ENCODE peak calls at places on chromosomes 5 and 9, in six cellular contexts. One of them, this sample, is unnamed.

GRCh38 chr9:94941211-94941875 is 214.8 kb downstream of the AOPEP start:
- DNase-seq in astrocyte of the spinal cord: no peak
- DNase-seq in B cell: no peak
- DNase-seq in esophagus squamous epithelium: no peak
- DNase-seq in PC-9: peak; percentile 96
- DNase-seq in GM20000: no peak
- DNase-seq in this sample: no peak

GRCh38 chr5:109511980-109512744 is 102.4 kb upstream of the PJA2 start:
- DNase-seq in PC-9: no peak
- DNase-seq in B cell: no peak
- DNase-seq in GM20000: no peak
- DNase-seq in astrocyte of the spinal cord: no peak
- DNase-seq in esophagus squamous epithelium: no peak
- DNase-seq in this sample: no peak

GRCh38 chr9:115289757-115290208 is 171.8 kb upstream of the TNC start:
- DNase-seq in PC-9: no peak
- DNase-seq in B cell: no peak
- DNase-seq in astrocyte of the spinal cord: peak; percentile 87
- DNase-seq in esophagus squamous epithelium: no peak
- DNase-seq in GM20000: no peak
- DNase-seq in this sample: no peak

GRCh38 chr9:10366171-10366779 is 246.5 kb downstream of the PTPRD start:
- DNase-seq in GM20000: peak; percentile 19
- DNase-seq in PC-9: no peak
- DNase-seq in esophagus squamous epithelium: no peak
- DNase-seq in astrocyte of the spinal cord: peak; percentile 30
- DNase-seq in B cell: no peak
- DNase-seq in this sample: no peak

GRCh38 chr9:133580971-133581370 is 28.2 kb downstream of the FAM163B start:
- DNase-seq in astrocyte of the spinal cord: no peak
- DNase-seq in B cell: no peak
- DNase-seq in PC-9: no peak
- DNase-seq in esophagus squamous epithelium: no peak
- DNase-seq in GM20000: no peak
- DNase-seq in this sample: no peak

GRCh38 chr9:123059472-123060220 is 26.2 kb downstream of the GPR21 start:
- DNase-seq in esophagus squamous epithelium: no peak
- DNase-seq in GM20000: no peak
- DNase-seq in astrocyte of the spinal cord: no peak
- DNase-seq in B cell: no peak
- DNase-seq in PC-9: no peak
- DNase-seq in this sample: no peak

GRCh38 chr9:135622415-135623020 is 16.8 kb downstream of the GLT6D1 start:
- DNase-seq in esophagus squamous epithelium: no peak
- DNase-seq in GM20000: no peak
- DNase-seq in PC-9: no peak
- DNase-seq in astrocyte of the spinal cord: no peak
- DNase-seq in B cell: no peak
- DNase-seq in this sample: no peak

GRCh38 chr5:180990086-180990888 is 1.6 kb downstream of the BTNL3 start:
- DNase-seq in GM20000: no peak
- DNase-seq in PC-9: no peak
- DNase-seq in astrocyte of the spinal cord: no peak
- DNase-seq in esophagus squamous epithelium: no peak
- DNase-seq in B cell: no peak
- DNase-seq in this sample: no peak

GRCh38 chr9:99565203-99565602 is 256.5 kb upstream of the NR4A3 start:
- DNase-seq in esophagus squamous epithelium: no peak
- DNase-seq in GM20000: no peak
- DNase-seq in B cell: no peak
- DNase-seq in astrocyte of the spinal cord: no peak
- DNase-seq in PC-9: no peak
- DNase-seq in this sample: no peak

GRCh38 chr9:130912932-130913598 is 16.5 kb upstream of the QRFP start:
- DNase-seq in esophagus squamous epithelium: no peak
- DNase-seq in astrocyte of the spinal cord: peak; percentile 61
- DNase-seq in B cell: no peak
- DNase-seq in PC-9: peak; percentile 54
- DNase-seq in GM20000: no peak
- DNase-seq in this sample: no peak

GRCh38 chr5:173196133-173196952 is 38.7 kb downstream of the NKX2-5 start:
- DNase-seq in GM20000: no peak
- DNase-seq in B cell: no peak
- DNase-seq in astrocyte of the spinal cord: no peak
- DNase-seq in PC-9: no peak
- DNase-seq in esophagus squamous epithelium: no peak
- DNase-seq in this sample: no peak

GRCh38 chr9:29730096-29730621 is 2156.9 kb upstream of the C9orf72 start:
- DNase-seq in esophagus squamous epithelium: no peak
- DNase-seq in B cell: no peak
- DNase-seq in GM20000: no peak
- DNase-seq in PC-9: no peak
- DNase-seq in astrocyte of the spinal cord: no peak
- DNase-seq in this sample: no peak

GRCh38 chr5:132012385-132013005 is 1.0 kb upstream of the ACSL6 start:
- DNase-seq in PC-9: no peak
- DNase-seq in esophagus squamous epithelium: no peak
- DNase-seq in B cell: no peak
- DNase-seq in GM20000: peak; percentile 41
- DNase-seq in astrocyte of the spinal cord: peak; percentile 77
- DNase-seq in this sample: peak; percentile 56

GRCh38 chr9:114309096-114309495 is 13.8 kb upstream of the ORM1 start:
- DNase-seq in B cell: no peak
- DNase-seq in astrocyte of the spinal cord: no peak
- DNase-seq in GM20000: no peak
- DNase-seq in PC-9: no peak
- DNase-seq in esophagus squamous epithelium: no peak
- DNase-seq in this sample: no peak

GRCh38 chr5:112625586-112625985 is 112.1 kb upstream of the APC start:
- DNase-seq in B cell: no peak
- DNase-seq in esophagus squamous epithelium: no peak
- DNase-seq in GM20000: no peak
- DNase-seq in PC-9: no peak
- DNase-seq in astrocyte of the spinal cord: no peak
- DNase-seq in this sample: no peak

GRCh38 chr9:121185774-121186403 is 15.8 kb downstream of the RAB14 start:
- DNase-seq in B cell: no peak
- DNase-seq in GM20000: no peak
- DNase-seq in PC-9: no peak
- DNase-seq in esophagus squamous epithelium: no peak
- DNase-seq in astrocyte of the spinal cord: no peak
- DNase-seq in this sample: no peak

GRCh38 chr9:121182976-121183375 is 18.7 kb downstream of the RAB14 start:
- DNase-seq in astrocyte of the spinal cord: no peak
- DNase-seq in B cell: no peak
- DNase-seq in esophagus squamous epithelium: no peak
- DNase-seq in GM20000: no peak
- DNase-seq in PC-9: no peak
- DNase-seq in this sample: no peak

GRCh38 chr9:121183666-121184423 is 17.8 kb downstream of the RAB14 start:
- DNase-seq in GM20000: no peak
- DNase-seq in esophagus squamous epithelium: no peak
- DNase-seq in B cell: no peak
- DNase-seq in astrocyte of the spinal cord: no peak
- DNase-seq in PC-9: no peak
- DNase-seq in this sample: no peak

GRCh38 chr9:121185178-121185745 is 16.4 kb downstream of the RAB14 start:
- DNase-seq in B cell: no peak
- DNase-seq in PC-9: no peak
- DNase-seq in astrocyte of the spinal cord: no peak
- DNase-seq in GM20000: no peak
- DNase-seq in esophagus squamous epithelium: no peak
- DNase-seq in this sample: no peak

DNA sequence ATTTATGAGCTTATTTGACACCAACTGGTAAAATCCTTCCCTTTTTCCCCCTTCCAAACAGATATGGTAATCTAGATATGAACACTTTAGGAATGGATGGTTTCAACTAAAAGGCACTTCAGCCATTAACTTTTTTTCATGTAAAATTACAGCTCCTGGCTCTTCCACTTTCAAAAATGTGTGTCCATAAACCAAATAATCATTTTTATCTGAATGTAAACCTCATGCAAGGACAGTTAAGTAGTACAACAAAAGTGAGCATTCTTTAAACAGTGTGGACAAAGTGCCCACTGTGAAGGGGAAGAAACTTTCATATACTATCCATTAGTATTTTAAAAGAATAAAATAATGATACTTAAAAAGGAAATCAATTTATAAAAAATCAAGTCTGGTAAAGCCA is 17.2 kb downstream of the RAB14 start:
- DNase-seq in esophagus squamous epithelium: no peak
- DNase-seq in astrocyte of the spinal cord: no peak
- DNase-seq in B cell: no peak
- DNase-seq in PC-9: no peak
- DNase-seq in GM20000: no peak
- DNase-seq in this sample: no peak
- TF ChIP-seq CTCF in esophagus squamous epithelium: no peak
- TF ChIP-seq CTCF in astrocyte of the spinal cord: no peak
- TF ChIP-seq CTCF in B cell: no peak
- TF ChIP-seq CTCF in PC-9: no peak
- TF ChIP-seq CTCF in GM20000: no peak
- TF ChIP-seq CTCF in this sample: no peak

GRCh38 chr9:127935765-127936221 is 1.9 kb downstream of the DPM2 start:
- DNase-seq in GM20000: no peak
- DNase-seq in PC-9: no peak
- DNase-seq in astrocyte of the spinal cord: no peak
- DNase-seq in B cell: no peak
- DNase-seq in esophagus squamous epithelium: no peak
- DNase-seq in this sample: peak; percentile 64

GRCh38 chr9:127937046-127937382 is 640 bp downstream of the DPM2 start:
- DNase-seq in esophagus squamous epithelium: no peak
- DNase-seq in B cell: no peak
- DNase-seq in astrocyte of the spinal cord: no peak
- DNase-seq in GM20000: no peak
- DNase-seq in PC-9: no peak
- DNase-seq in this sample: no peak

GRCh38 chr9:127936347-127936852 is 1.3 kb downstream of the DPM2 start:
- DNase-seq in PC-9: no peak
- DNase-seq in B cell: no peak
- DNase-seq in esophagus squamous epithelium: no peak
- DNase-seq in GM20000: no peak
- DNase-seq in astrocyte of the spinal cord: no peak
- DNase-seq in this sample: no peak

GRCh38 chr9:127934986-127935385 is 2.7 kb downstream of the DPM2 start:
- DNase-seq in esophagus squamous epithelium: no peak
- DNase-seq in astrocyte of the spinal cord: no peak
- DNase-seq in GM20000: no peak
- DNase-seq in B cell: no peak
- DNase-seq in PC-9: no peak
- DNase-seq in this sample: no peak

GRCh38 chr9:127934248-127934647 is 3.4 kb downstream of the DPM2 start:
- DNase-seq in GM20000: no peak
- DNase-seq in esophagus squamous epithelium: no peak
- DNase-seq in B cell: no peak
- DNase-seq in PC-9: no peak
- DNase-seq in astrocyte of the spinal cord: no peak
- DNase-seq in this sample: no peak
- TF ChIP-seq CTCF in GM20000: no peak
- TF ChIP-seq CTCF in esophagus squamous epithelium: no peak
- TF ChIP-seq CTCF in B cell: no peak
- TF ChIP-seq CTCF in PC-9: no peak
- TF ChIP-seq CTCF in astrocyte of the spinal cord: no peak
- TF ChIP-seq CTCF in this sample: no peak

DNA sequence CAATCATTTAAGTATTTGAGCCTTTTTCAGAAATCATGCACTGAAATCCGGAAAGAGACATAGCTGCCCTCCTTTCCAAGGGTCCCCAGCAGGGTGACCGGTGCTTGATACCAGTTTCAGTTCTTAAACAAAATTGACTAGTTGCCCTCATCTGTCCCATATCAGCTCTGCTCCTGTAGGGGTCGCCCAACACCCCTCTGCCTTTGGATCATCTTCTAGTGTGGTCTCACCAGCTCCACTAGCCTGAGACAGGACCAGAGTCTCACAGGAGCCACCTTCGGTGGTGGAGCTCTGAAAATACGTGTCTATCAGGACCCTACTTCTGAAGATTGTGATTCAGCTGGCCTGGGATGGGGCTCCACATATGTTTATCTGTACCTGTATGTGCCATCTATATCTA is 428.2 kb downstream of the ENC1 start:
- DNase-seq in PC-9: no peak
- DNase-seq in B cell: no peak
- DNase-seq in esophagus squamous epithelium: no peak
- DNase-seq in astrocyte of the spinal cord: no peak
- DNase-seq in GM20000: no peak
- DNase-seq in this sample: peak; percentile 26
- TF ChIP-seq CTCF in PC-9: peak; percentile 20
- TF ChIP-seq CTCF in B cell: no peak
- TF ChIP-seq CTCF in esophagus squamous epithelium: no peak
- TF ChIP-seq CTCF in astrocyte of the spinal cord: peak; percentile 47
- TF ChIP-seq CTCF in GM20000: no peak
- TF ChIP-seq CTCF in this sample: peak; percentile 26

DNA sequence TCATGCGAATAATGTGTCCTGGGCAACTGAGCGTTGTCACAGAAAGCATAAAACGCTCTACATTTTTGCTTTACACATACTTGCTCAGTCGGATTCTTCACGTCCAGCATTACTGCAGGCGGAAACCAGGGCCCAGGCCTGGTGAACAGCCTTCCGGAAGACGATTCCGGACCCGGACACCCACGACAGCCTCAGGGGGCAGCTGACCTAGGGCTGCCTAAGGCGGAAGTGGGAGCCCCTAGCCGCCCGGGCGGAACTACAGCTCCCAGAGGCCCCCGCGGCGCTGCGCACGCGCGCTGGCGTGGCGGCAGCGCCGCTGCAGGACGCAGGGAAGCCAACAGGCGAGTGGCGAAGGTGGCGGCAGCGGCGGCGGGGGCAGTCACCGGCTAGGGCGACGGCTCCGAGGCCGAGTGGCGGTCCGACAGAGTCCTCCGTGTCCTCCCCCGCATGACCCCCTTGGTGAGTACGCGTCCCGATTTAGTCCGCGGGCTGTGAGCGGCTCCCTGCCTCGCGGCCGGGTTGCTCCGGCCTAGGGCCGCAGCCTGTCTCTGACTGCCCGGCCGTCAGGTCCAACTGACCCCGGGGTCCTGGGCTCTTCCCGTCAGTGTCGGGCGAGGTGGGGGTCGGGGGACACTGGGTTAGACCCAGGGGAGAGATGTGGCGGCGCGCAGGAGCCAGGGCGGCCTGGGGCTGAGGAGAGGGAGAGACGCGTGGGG is at the start of gene GAPVD1:
- DNase-seq in GM20000: peak; percentile 98
- DNase-seq in esophagus squamous epithelium: peak; percentile 35
- DNase-seq in PC-9: peak; percentile 88
- DNase-seq in astrocyte of the spinal cord: peak; percentile 86
- DNase-seq in B cell: peak; percentile 91
- DNase-seq in this sample: peak; percentile 91
- TF ChIP-seq CTCF in GM20000: peak; percentile 28
- TF ChIP-seq CTCF in esophagus squamous epithelium: peak; percentile 58
- TF ChIP-seq CTCF in PC-9: no peak
- TF ChIP-seq CTCF in astrocyte of the spinal cord: peak; percentile 14
- TF ChIP-seq CTCF in B cell: peak; percentile 47
- TF ChIP-seq CTCF in this sample: peak; percentile 52